ENCODE peak calls at places on chromosomes 4 and X, in seven cellular contexts. One of them, this sample, is unnamed.

GRCh38 chr4:188911707-188912106 is 772.5 kb downstream of the TRIML1 start:
- DNase-seq in A549: no peak
- DNase-seq in psoas muscle: no peak
- DNase-seq in substantia nigra: no peak
- DNase-seq in retina: no peak
- DNase-seq in tibial nerve: no peak
- DNase-seq in effector CD4-positive, alpha-beta T cell: no peak
- DNase-seq in this sample: no peak

GRCh38 chr4:184347251-184348239 is 126.8 kb downstream of the IRF2 start:
- DNase-seq in A549: no peak
- DNase-seq in psoas muscle: peak; percentile 68
- DNase-seq in substantia nigra: no peak
- DNase-seq in retina: peak; percentile 28
- DNase-seq in tibial nerve: no peak
- DNase-seq in effector CD4-positive, alpha-beta T cell: no peak
- DNase-seq in this sample: no peak

GRCh38 chrX:29530520-29530919 is 684.8 kb upstream of the MAGEB2 start:
- DNase-seq in A549: no peak
- DNase-seq in psoas muscle: no peak
- DNase-seq in substantia nigra: no peak
- DNase-seq in retina: no peak
- DNase-seq in tibial nerve: no peak
- DNase-seq in effector CD4-positive, alpha-beta T cell: no peak
- DNase-seq in this sample: no peak

GRCh38 chr4:147578611-147579010 is 38.6 kb upstream of the TMEM184C start:
- DNase-seq in A549: no peak
- DNase-seq in psoas muscle: no peak
- DNase-seq in substantia nigra: no peak
- DNase-seq in retina: no peak
- DNase-seq in tibial nerve: no peak
- DNase-seq in effector CD4-positive, alpha-beta T cell: no peak
- DNase-seq in this sample: no peak

GRCh38 chrX:41827886-41828285 is 95.5 kb downstream of the CASK start:
- DNase-seq in A549: no peak
- DNase-seq in psoas muscle: no peak
- DNase-seq in substantia nigra: no peak
- DNase-seq in retina: no peak
- DNase-seq in tibial nerve: no peak
- DNase-seq in effector CD4-positive, alpha-beta T cell: no peak
- DNase-seq in this sample: no peak

GRCh38 chr4:20462426-20463175 is 210.9 kb downstream of the SLIT2 start:
- DNase-seq in A549: no peak
- DNase-seq in psoas muscle: no peak
- DNase-seq in substantia nigra: no peak
- DNase-seq in retina: no peak
- DNase-seq in tibial nerve: no peak
- DNase-seq in effector CD4-positive, alpha-beta T cell: no peak
- DNase-seq in this sample: no peak

GRCh38 chrX:65706041-65706828 is 38.8 kb downstream of the MSN start:
- DNase-seq in A549: peak; percentile 30
- DNase-seq in psoas muscle: peak; percentile 66
- DNase-seq in substantia nigra: no peak
- DNase-seq in retina: no peak
- DNase-seq in tibial nerve: no peak
- DNase-seq in effector CD4-positive, alpha-beta T cell: peak; percentile 26
- DNase-seq in this sample: peak; percentile 80

GRCh38 chrX:129731228-129731627 is 7.6 kb upstream of the XPNPEP2 start:
- DNase-seq in A549: no peak
- DNase-seq in psoas muscle: no peak
- DNase-seq in substantia nigra: no peak
- DNase-seq in retina: no peak
- DNase-seq in tibial nerve: no peak
- DNase-seq in effector CD4-positive, alpha-beta T cell: no peak
- DNase-seq in this sample: no peak

GRCh38 chrX:154546354-154547244 is at the start of gene G6PD:
- DNase-seq in A549: peak; percentile 65
- DNase-seq in psoas muscle: no peak
- DNase-seq in substantia nigra: peak; percentile 60
- DNase-seq in retina: peak; percentile 55
- DNase-seq in tibial nerve: peak; percentile 47
- DNase-seq in effector CD4-positive, alpha-beta T cell: peak; percentile 71
- DNase-seq in this sample: peak; percentile 93

This sample was measured in activated effector memory CD4-positive, alpha-beta T cell treated with anti-CD3 and anti-CD28 coated beads, Interleukin-2, amount 50 U/mL, for 16 hours.